ENCODE peak calls at places on chromosomes 16 and 17, in five cellular contexts. Z, D, G, S and X are unnamed samples.

GRCh38 chr17:33927732-33928133 is 327.4 kb upstream of the CCL2 start:
- DNase-seq in Z (no peak), D (no peak), G (no peak), S (no peak), X (no peak)

GRCh38 chr17:13030459-13031305 is 12.9 kb upstream of the ELAC2 start:
- DNase-seq in Z (no peak), D (no peak), G (no peak), S (no peak), X (no peak)

GRCh38 chr16:65318138-65318537 is 196.3 kb upstream of the CDH11 start:
- DNase-seq in Z (no peak), D (no peak), G (no peak), S (no peak), X (no peak)

GRCh38 chr16:70681382-70682238 is 4.2 kb downstream of the MTSS2 start:
- DNase-seq in Z (peak; percentile 77), D (no peak), G (no peak), S (no peak), X (no peak)

GRCh38 chr16:70529051-70529777 is 5.6 kb downstream of the SF3B3 start:
- DNase-seq in Z (no peak), D (no peak), G (no peak), S (no peak), X (no peak)

GRCh38 chr16:88686062-88686438 is 257 bp downstream of the SNAI3 start:
- DNase-seq in Z (peak; percentile 92), D (peak; percentile 59), G (no peak), S (no peak), X (no peak)

GRCh38 chr17:8409966-8410881 is 12.6 kb upstream of the RNF222 start:
- DNase-seq in Z (peak; percentile 93), D (peak; percentile 93), G (no peak), S (peak; percentile 82), X (peak; percentile 92)

GRCh38 chr17:75724016-75725003 is 3.1 kb downstream of the ITGB4 start:
- DNase-seq in Z (peak; percentile 89), D (no peak), G (no peak), S (no peak), X (peak; percentile 60)

GRCh38 chr17:68790931-68791330 is 164.3 kb downstream of the ABCA8 start:
- DNase-seq in Z (no peak), D (no peak), G (no peak), S (no peak), X (no peak)

DNA sequence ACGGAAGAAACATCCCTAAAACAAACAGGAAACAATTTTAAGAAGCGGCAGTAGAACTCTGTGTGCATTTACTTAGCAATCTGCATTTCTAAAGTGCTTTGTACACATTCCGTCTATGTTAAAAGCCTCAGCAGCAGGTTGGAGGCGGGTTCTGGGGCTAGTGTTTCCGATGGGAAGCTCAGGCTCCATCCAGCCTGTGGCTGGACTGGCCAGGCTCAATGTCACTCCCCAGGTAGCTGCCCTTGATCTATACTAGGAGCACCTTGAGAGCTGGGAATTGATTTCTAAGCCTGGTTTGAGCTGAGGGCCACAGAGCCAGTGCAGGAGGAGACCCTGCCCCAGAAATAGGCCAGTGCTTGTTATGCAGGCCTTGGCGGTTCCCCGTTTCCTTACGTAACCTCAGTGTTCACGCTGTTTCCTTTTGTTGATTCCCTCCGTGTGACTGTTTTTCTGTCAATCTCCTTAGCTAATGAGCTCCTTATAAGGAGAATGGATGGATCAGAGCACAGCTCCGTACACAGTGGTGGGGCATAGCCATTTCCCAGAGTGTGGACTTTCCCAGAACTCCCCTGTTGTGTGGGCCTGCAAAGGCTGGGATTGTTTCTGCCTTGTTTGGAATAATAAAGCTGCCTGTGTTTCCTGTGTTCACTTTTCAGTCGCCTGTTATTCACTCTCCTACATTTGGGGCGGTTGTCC is 21.4 kb downstream of the ADORA2B start:
- DNase-seq in Z (peak; percentile 64), D (peak; percentile 72), G (no peak), S (no peak), X (peak; percentile 25)
- TF ChIP-seq POLR2AphosphoS5 in Z (no peak), D (no peak), G (no peak), S (no peak), X (no peak)

GRCh38 chr16:29819506-29819905 is 756 bp upstream of the MVP start:
- DNase-seq in Z (no peak), D (no peak), G (no peak), S (no peak), X (no peak)

GRCh38 chr16:29818082-29818481 is 2.1 kb downstream of the PAGR1 start:
- DNase-seq in Z (no peak), D (no peak), G (no peak), S (no peak), X (no peak)

GRCh38 chr16:29821663-29822115 is 1.4 kb downstream of the MVP start:
- DNase-seq in Z (no peak), D (peak; percentile 40), G (no peak), S (no peak), X (no peak)

GRCh38 chr16:29820271-29820701 is at the start of gene MVP:
- DNase-seq in Z (peak; percentile 92), D (peak; percentile 78), G (peak; percentile 90), S (no peak), X (no peak)

DNA sequence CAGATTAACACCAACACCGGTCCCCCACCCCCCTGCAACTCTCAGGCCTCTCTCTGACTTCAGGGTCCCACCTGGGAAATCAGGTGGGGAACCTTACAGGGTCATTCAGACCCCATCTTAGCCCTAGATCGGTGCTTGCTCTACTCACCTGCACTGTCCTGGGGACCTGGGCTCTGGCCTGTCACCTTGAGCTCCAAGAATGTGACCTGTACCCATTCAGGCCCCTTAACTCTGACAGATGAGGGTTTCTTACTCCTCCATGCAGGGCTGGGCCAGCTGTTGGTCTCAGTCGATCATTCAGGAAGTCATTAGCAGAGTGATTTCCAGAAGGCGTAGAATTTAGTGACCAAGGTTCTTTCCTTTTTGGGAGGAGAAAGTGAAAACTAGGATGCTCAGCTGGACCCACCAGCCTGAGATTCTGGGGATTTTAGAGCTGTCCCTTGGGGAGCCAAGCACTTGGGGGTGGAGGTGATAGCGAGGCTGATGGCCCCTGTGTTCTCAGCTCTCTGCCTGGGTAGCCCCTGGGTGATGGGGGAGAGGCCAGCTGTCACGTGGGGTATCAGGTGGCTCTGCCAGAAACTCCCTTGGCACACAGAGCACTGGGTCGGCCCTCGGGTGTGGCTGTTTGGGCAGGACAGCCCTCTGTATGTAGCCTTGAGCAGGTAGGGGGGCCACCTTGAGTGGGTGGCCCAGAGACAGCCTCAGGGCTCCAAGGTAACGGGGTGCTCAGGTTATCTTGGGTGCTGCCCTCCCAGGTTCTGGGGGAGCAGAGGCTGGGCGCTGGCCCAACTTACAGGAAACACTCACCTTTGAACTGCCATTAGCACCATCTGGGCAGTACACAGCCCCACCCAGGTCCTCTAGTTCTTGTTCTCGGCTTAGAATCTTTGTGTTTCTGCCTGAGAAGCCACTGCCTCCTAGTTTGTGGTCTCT is 734 bp downstream of the MVP start:
- DNase-seq in Z (peak; percentile 90), D (peak; percentile 86), G (peak; percentile 88), S (no peak), X (no peak)
- TF ChIP-seq POLR2AphosphoS5 in Z (peak; percentile 72), D (no peak), G (peak; percentile 57), S (no peak), X (no peak)

GRCh38 chr17:64262422-64263260 is at the start of gene TEX2:
- DNase-seq in Z (peak; percentile 90), D (peak; percentile 81), G (no peak), S (no peak), X (peak; percentile 78)
- TF ChIP-seq POLR2AphosphoS5 in Z (peak; percentile 82), D (no peak), G (peak; percentile 65), S (no peak), X (no peak)

GRCh38 chr17:16384557-16384956 is 3.7 kb downstream of the UBB start:
- DNase-seq in Z (no peak), D (no peak), G (no peak), S (no peak), X (no peak)
- TF ChIP-seq POLR2AphosphoS5 in Z (no peak), D (no peak), G (no peak), S (no peak), X (no peak)

GRCh38 chr17:67376892-67377726 is at the start of gene PITPNC1:
- DNase-seq in Z (peak; percentile 97), D (peak; percentile 88), G (peak; percentile 93), S (no peak), X (peak; percentile 91)
- TF ChIP-seq POLR2AphosphoS5 in Z (peak; percentile 94), D (peak; percentile 86), G (peak; percentile 78), S (peak; percentile 46), X (no peak)

GRCh38 chr17:77140166-77140877 is 447 bp upstream of the SEC14L1 start:
- DNase-seq in Z (peak; percentile 100), D (peak; percentile 100), G (peak; percentile 98), S (peak; percentile 97), X (peak; percentile 100)
- TF ChIP-seq POLR2AphosphoS5 in Z (peak; percentile 97), D (peak; percentile 92), G (peak; percentile 99), S (peak; percentile 73), X (peak; percentile 4)

GRCh38 chr17:16467044-16467443 is 24.9 kb downstream of the LRRC75A start:
- DNase-seq in Z (no peak), D (no peak), G (no peak), S (no peak), X (no peak)

GRCh38 chr17:16465861-16466338 is 26.1 kb downstream of the LRRC75A start:
- DNase-seq in Z (no peak), D (peak; percentile 63), G (no peak), S (no peak), X (no peak)

GRCh38 chr17:16468428-16468992 is 23.5 kb downstream of the LRRC75A start:
- DNase-seq in Z (no peak), D (no peak), G (no peak), S (no peak), X (no peak)

GRCh38 chr17:16466407-16466806 is 25.6 kb downstream of the LRRC75A start:
- DNase-seq in Z (no peak), D (no peak), G (no peak), S (no peak), X (no peak)

DNA sequence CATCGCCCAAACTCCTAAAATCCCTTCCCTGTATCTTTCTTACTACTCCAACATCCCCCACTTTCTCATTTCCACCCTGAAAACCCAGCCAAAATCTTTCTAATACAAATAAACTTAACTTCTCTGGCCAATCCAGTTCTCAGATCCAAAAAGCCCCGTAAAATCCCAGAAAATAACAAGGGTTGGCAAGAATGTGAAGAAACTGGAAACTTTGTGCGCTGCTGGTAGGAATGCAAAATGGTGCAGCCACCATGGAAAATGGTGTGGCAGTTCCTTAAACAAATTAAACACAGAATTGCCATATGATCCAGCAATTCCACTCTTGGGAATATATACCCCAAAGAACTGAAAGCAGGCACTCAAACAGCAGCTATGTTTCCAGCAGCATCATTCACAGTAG is 24.1 kb downstream of the LRRC75A start:
- DNase-seq in Z (no peak), D (no peak), G (no peak), S (no peak), X (no peak)
- TF ChIP-seq POLR2AphosphoS5 in Z (no peak), D (no peak), G (no peak), S (no peak), X (no peak)

GRCh38 chr16:30371248-30371816 is 1.0 kb upstream of the TBC1D10B start:
- DNase-seq in Z (no peak), D (no peak), G (no peak), S (no peak), X (no peak)
- TF ChIP-seq POLR2AphosphoS5 in Z (no peak), D (no peak), G (no peak), S (no peak), X (no peak)

GRCh38 chr17:40886090-40886489 is 1.0 kb upstream of the KRT20 start:
- DNase-seq in Z (no peak), D (no peak), G (no peak), S (no peak), X (no peak)

GRCh38 chr17:40888321-40888720 is 3.3 kb upstream of the KRT20 start:
- DNase-seq in Z (no peak), D (no peak), G (no peak), S (no peak), X (no peak)

GRCh38 chr17:40884708-40885512 is at the start of gene KRT20:
- DNase-seq in Z (no peak), D (no peak), G (no peak), S (no peak), X (no peak)

GRCh38 chr17:40883031-40883430 is 2.0 kb downstream of the KRT20 start:
- DNase-seq in Z (no peak), D (no peak), G (no peak), S (no peak), X (no peak)

GRCh38 chr17:40883960-40884359 is 1.1 kb downstream of the KRT20 start:
- DNase-seq in Z (no peak), D (no peak), G (no peak), S (no peak), X (no peak)
- TF ChIP-seq POLR2AphosphoS5 in Z (no peak), D (no peak), G (no peak), S (no peak), X (no peak)